ENCODE peak calls at places on chromosomes 1 and 21, in eight cellular contexts. I is GM12878, Y is SK-N-SH, E is Panc1, A is HCT116, G is GM23338, X is K562, J is HepG2. B is an unnamed sample.

GRCh38 chr1:212589434-212589833 is 19.1 kb upstream of the ATF3 start:
- DNase-seq in I (no peak), Y (no peak), E (no peak), A (no peak), G (no peak), X (no peak), J (no peak), B (no peak)

GRCh38 chr1:38529337-38529860 is 330.2 kb downstream of the RRAGC start:
- DNase-seq in I (no peak), Y (no peak), E (no peak), A (no peak), G (no peak), X (no peak), J (no peak), B (no peak)

GRCh38 chr1:38125016-38125415 is 78.4 kb upstream of the POU3F1 start:
- DNase-seq in I (no peak), Y (no peak), E (no peak), A (no peak), G (no peak), X (no peak), J (no peak), B (no peak)

GRCh38 chr1:41366428-41367101 is 5.3 kb downstream of the FOXO6 start:
- DNase-seq in I (no peak), Y (peak), E (no peak), A (no peak), G (no peak), X (peak), J (no peak), B (peak)

GRCh38 chr1:207754942-207755689 is 3.3 kb downstream of the CD46 start:
- DNase-seq in I (no peak), Y (no peak), E (no peak), A (no peak), G (no peak), X (no peak), J (no peak), B (no peak)

GRCh38 chr1:42982641-42983040 is 24.0 kb upstream of the SLC2A1 start:
- DNase-seq in I (no peak), Y (no peak), E (no peak), A (no peak), G (no peak), X (no peak), J (no peak), B (no peak)

GRCh38 chr21:40852563-40852962 is 5.6 kb upstream of the DSCAM start:
- DNase-seq in I (no peak), Y (no peak), E (no peak), A (no peak), G (peak), X (no peak), J (no peak), B (no peak)

GRCh38 chr1:14142397-14143095 is 442.6 kb downstream of the PRDM2 start:
- DNase-seq in I (no peak), Y (no peak), E (no peak), A (no peak), G (no peak), X (no peak), J (no peak), B (no peak)

GRCh38 chr21:14923468-14923867 is 141.3 kb downstream of the NRIP1 start:
- DNase-seq in I (no peak), Y (no peak), E (no peak), A (no peak), G (no peak), X (no peak), J (no peak), B (no peak)

GRCh38 chr21:24375201-24375600 is 1232.1 kb downstream of the MRPL39 start:
- DNase-seq in I (no peak), Y (no peak), E (no peak), A (no peak), G (peak), X (no peak), J (no peak), B (peak)

GRCh38 chr1:25066731-25067520 is 136.8 kb upstream of the RUNX3 start:
- DNase-seq in I (no peak), Y (no peak), E (no peak), A (no peak), G (no peak), X (no peak), J (no peak), B (no peak)

GRCh38 chr1:186872356-186872755 is 43.6 kb downstream of the PLA2G4A start:
- DNase-seq in I (no peak), Y (no peak), E (no peak), A (no peak), G (no peak), X (no peak), J (no peak), B (no peak)

GRCh38 chr1:113940365-113941244 is 11.5 kb downstream of the HIPK1 start:
- DNase-seq in I (no peak), Y (no peak), E (no peak), A (no peak), G (no peak), X (no peak), J (no peak), B (peak)

GRCh38 chr1:96508226-96508625 is 213.4 kb upstream of the PTBP2 start:
- DNase-seq in I (no peak), Y (no peak), E (no peak), A (no peak), G (no peak), X (no peak), J (no peak), B (no peak)

GRCh38 chr1:240247899-240248298 is 156.2 kb downstream of the FMN2 start:
- DNase-seq in I (no peak), Y (no peak), E (no peak), A (no peak), G (no peak), X (no peak), J (no peak), B (no peak)

GRCh38 chr1:63116016-63116415 is 206.4 kb upstream of the FOXD3 start:
- DNase-seq in I (no peak), Y (no peak), E (no peak), A (no peak), G (no peak), X (no peak), J (no peak), B (no peak)

GRCh38 chr1:115668579-115668978 is 26.8 kb downstream of the VANGL1 start:
- DNase-seq in I (no peak), Y (no peak), E (no peak), A (peak), G (no peak), X (no peak), J (no peak), B (no peak)

GRCh38 chr1:41880261-41880660 is 38.5 kb downstream of the HIVEP3 start:
- DNase-seq in I (no peak), Y (no peak), E (no peak), A (peak), G (no peak), X (no peak), J (no peak), B (no peak)

GRCh38 chr1:84947536-84948410 is 49.1 kb downstream of the MCOLN2 start:
- DNase-seq in I (no peak), Y (no peak), E (no peak), A (no peak), G (no peak), X (no peak), J (no peak), B (no peak)

GRCh38 chr1:17759114-17759513 is 4.0 kb downstream of the ACTL8 start:
- DNase-seq in I (no peak), Y (no peak), E (no peak), A (peak), G (peak), X (peak), J (peak), B (peak)

GRCh38 chr1:111225717-111226400 is 1.7 kb upstream of the CHI3L2 start:
- DNase-seq in I (no peak), Y (no peak), E (no peak), A (no peak), G (no peak), X (no peak), J (no peak), B (no peak)

GRCh38 chr1:112894561-112895011 is 61.4 kb downstream of the SLC16A1 start:
- DNase-seq in I (no peak), Y (no peak), E (no peak), A (no peak), G (no peak), X (no peak), J (no peak), B (no peak)

GRCh38 chr1:53393325-53393792 is 65.5 kb upstream of the LRP8 start:
- DNase-seq in I (no peak), Y (peak), E (no peak), A (peak), G (peak), X (peak), J (peak), B (no peak)

GRCh38 chr1:180169641-180170155 is 15.0 kb downstream of the QSOX1 start:
- DNase-seq in I (no peak), Y (no peak), E (no peak), A (no peak), G (no peak), X (no peak), J (no peak), B (no peak)

GRCh38 chr1:63797056-63797726 is 23.4 kb downstream of the ROR1 start:
- DNase-seq in I (no peak), Y (no peak), E (no peak), A (no peak), G (no peak), X (no peak), J (peak), B (no peak)

GRCh38 chr1:220990417-220991337 is 111.4 kb downstream of the HLX start:
- DNase-seq in I (no peak), Y (no peak), E (no peak), A (peak), G (no peak), X (peak), J (peak), B (peak)

GRCh38 chr1:161709373-161709772 is 2.3 kb downstream of the FCRLA start:
- DNase-seq in I (no peak), Y (no peak), E (no peak), A (no peak), G (no peak), X (no peak), J (no peak), B (no peak)

GRCh38 chr1:6734579-6735397 is 33.2 kb upstream of the DNAJC11 start:
- DNase-seq in I (no peak), Y (no peak), E (no peak), A (no peak), G (no peak), X (no peak), J (no peak), B (no peak)

GRCh38 chr1:21601278-21602048 is 67.7 kb downstream of the RAP1GAP start:
- DNase-seq in I (no peak), Y (no peak), E (no peak), A (no peak), G (no peak), X (no peak), J (no peak), B (no peak)

GRCh38 chr1:32501865-32502264 is 37.0 kb downstream of the ZBTB8B start:
- DNase-seq in I (no peak), Y (no peak), E (no peak), A (no peak), G (no peak), X (no peak), J (no peak), B (no peak)

GRCh38 chr1:71046891-71047634 is 553 bp downstream of the PTGER3 start:
- DNase-seq in I (no peak), Y (peak), E (no peak), A (no peak), G (peak), X (peak), J (no peak), B (no peak)

GRCh38 chr1:38451541-38451993 is 405.0 kb upstream of the POU3F1 start:
- DNase-seq in I (no peak), Y (no peak), E (no peak), A (no peak), G (peak), X (no peak), J (no peak), B (no peak)

GRCh38 chr1:2271134-2271785 is 43.1 kb downstream of the SKI start:
- DNase-seq in I (no peak), Y (no peak), E (no peak), A (no peak), G (peak), X (no peak), J (no peak), B (no peak)

GRCh38 chr1:93395195-93395594 is 49.5 kb downstream of the DR1 start:
- DNase-seq in I (no peak), Y (no peak), E (no peak), A (no peak), G (no peak), X (no peak), J (peak), B (no peak)

GRCh38 chr1:20100632-20101355 is 18.5 kb downstream of the PLA2G2D start:
- DNase-seq in I (no peak), Y (peak), E (peak), A (peak), G (peak), X (peak), J (peak), B (no peak)

GRCh38 chr1:173424786-173425407 is 52.2 kb upstream of the PRDX6 start:
- DNase-seq in I (no peak), Y (no peak), E (no peak), A (no peak), G (no peak), X (no peak), J (no peak), B (no peak)

GRCh38 chr1:9701661-9702060 is 50.1 kb downstream of the PIK3CD start:
- DNase-seq in I (no peak), Y (no peak), E (no peak), A (no peak), G (no peak), X (no peak), J (no peak), B (no peak)

GRCh38 chr1:2228684-2229031 is 539 bp downstream of the SKI start:
- DNase-seq in I (no peak), Y (no peak), E (no peak), A (no peak), G (peak), X (no peak), J (no peak), B (no peak)

GRCh38 chr1:171645553-171646336 is 6.7 kb downstream of the MYOC start:
- DNase-seq in I (no peak), Y (peak), E (no peak), A (no peak), G (no peak), X (no peak), J (no peak), B (no peak)
- TF ChIP-seq POLR2AphosphoS5 in I (no peak), Y (no peak), E (no peak), A (no peak), G (no peak), X (no peak), J (no peak), B (no peak)

DNA sequence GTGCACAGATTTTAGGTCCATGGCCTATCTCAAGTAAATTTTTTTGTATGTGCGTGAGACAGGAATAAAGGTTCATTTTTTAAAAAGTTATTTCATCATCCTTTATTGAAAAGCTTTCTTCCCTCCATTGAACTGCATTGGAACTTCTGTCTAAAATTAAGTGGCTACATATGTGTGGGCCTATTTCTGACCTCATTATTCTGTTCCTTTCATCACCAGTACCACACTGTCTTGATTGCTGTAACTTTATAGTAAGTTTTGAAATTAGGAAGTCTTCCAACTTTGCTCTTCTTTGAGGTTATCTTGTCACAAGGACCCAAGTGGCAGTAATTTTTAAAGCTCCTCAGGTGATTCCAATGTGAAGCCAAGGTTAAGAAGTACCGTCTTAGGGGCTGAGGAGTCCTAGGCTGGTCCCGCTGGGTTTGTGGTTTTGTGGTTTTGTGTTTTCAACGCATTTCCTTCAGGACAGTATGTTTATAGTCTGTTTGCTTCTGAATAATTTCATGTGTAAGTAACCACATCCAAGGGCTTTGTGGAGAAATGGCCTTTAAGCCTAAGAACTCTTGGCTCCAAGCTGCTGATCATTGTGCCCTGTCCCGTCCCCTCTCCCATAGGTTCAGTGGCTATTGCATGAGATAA is 12.4 kb upstream of the SCAF4 start:
- DNase-seq in I (no peak), Y (no peak), E (no peak), A (no peak), G (no peak), X (no peak), J (no peak), B (no peak)
- TF ChIP-seq REST in I (no peak), Y (no peak), E (no peak), A (no peak), G (no peak), X (no peak), J (no peak), B (no peak)

GRCh38 chr1:90856608-90857007 is 139.5 kb upstream of the BARHL2 start:
- DNase-seq in I (no peak), Y (no peak), E (no peak), A (no peak), G (no peak), X (no peak), J (no peak), B (no peak)
- TF ChIP-seq POLR2AphosphoS5 in I (no peak), Y (no peak), E (no peak), A (no peak), G (no peak), X (no peak), J (no peak), B (no peak)

GRCh38 chr1:153488731-153489130 is 28.3 kb upstream of the S100A7 start:
- DNase-seq in I (no peak), Y (no peak), E (no peak), A (no peak), G (no peak), X (no peak), J (no peak), B (no peak)

GRCh38 chr1:153490272-153491051 is 30.0 kb upstream of the S100A7 start:
- DNase-seq in I (no peak), Y (no peak), E (peak), A (peak), G (peak), X (no peak), J (no peak), B (peak)

GRCh38 chr1:153483776-153484175 is 23.3 kb upstream of the S100A7 start:
- DNase-seq in I (no peak), Y (no peak), E (no peak), A (no peak), G (peak), X (no peak), J (no peak), B (no peak)

DNA sequence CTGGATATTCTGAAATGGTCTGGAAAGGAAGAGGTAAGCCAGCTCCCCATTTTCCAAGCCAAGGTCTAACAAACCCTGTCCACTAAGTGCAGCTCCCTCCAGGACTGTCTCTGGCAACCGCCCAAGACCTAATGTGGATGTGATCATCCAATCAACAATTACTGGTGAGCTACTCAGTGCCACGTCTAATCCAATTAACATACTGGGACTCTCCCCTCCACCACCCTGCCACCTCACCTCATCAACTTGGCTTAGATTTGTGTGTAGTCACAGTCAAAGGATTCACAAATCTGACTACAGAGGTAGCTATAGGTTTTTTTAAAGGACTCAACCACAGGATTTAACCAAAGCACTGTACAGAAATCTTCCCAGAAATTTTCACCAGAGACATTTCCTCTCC is 25.4 kb upstream of the S100A7 start:
- DNase-seq in I (no peak), Y (peak), E (no peak), A (no peak), G (no peak), X (no peak), J (no peak), B (no peak)
- TF ChIP-seq REST in I (no peak), Y (no peak), E (no peak), A (no peak), G (no peak), X (no peak), J (no peak), B (no peak)

B was measured in HL-60.